ENCODE peak calls at places on chromosome 2, in nine cellular contexts. Q is activated CD8-positive, alpha-beta T cell treated with anti-CD3 and anti-CD28 coated beads for 36 hours; A is stimulated activated CD8-positive, alpha-beta memory T cell treated with anti-CD3 and anti-CD28 coated beads, Interleukin-2, amount 100 ng/mL, for 48 hours; J is mesendoderm; O is anterior cingulate cortex; Y is COR-L47; W is activated CD4-positive, alpha-beta T cell treated with anti-CD3 and anti-CD28 coated beads, Interleukin-2, amount 50 U/mL, for 1 hour; X is adrenal gland; H is H4. M is an unnamed sample.

GRCh38 chr2:73448856-73449255 is 63.2 kb downstream of the ALMS1 start:
- DNase-seq in Q (no peak), X (no peak), A (no peak), W (no peak), J (no peak), O (no peak), Y (no peak), H (no peak), M (no peak)

GRCh38 chr2:71479261-71479660 is 25.9 kb downstream of the DYSF start:
- DNase-seq in O (no peak), H (no peak), J (no peak), W (no peak), A (no peak), Q (no peak), X (no peak), Y (no peak), M (no peak)

GRCh38 chr2:216774180-216774579 is 78.8 kb upstream of the IGFBP5 start:
- DNase-seq in A (no peak), X (no peak), O (no peak), Q (no peak), J (no peak), W (no peak), Y (no peak), H (no peak), M (no peak)

GRCh38 chr2:70789304-70790078 is 952 bp downstream of the FIGLA start:
- DNase-seq in Y (peak), A (peak), X (peak), O (peak), J (peak), Q (peak), W (peak), H (peak), M (peak)

GRCh38 chr2:129673234-129673633 is 306.2 kb upstream of the RAB6C start:
- DNase-seq in X (no peak), J (no peak), A (no peak), W (no peak), Q (no peak), O (no peak), Y (no peak), H (no peak), M (no peak)

GRCh38 chr2:66440692-66441091 is 5.8 kb downstream of the MEIS1 start:
- DNase-seq in W (no peak), X (peak), O (no peak), A (no peak), Q (no peak), H (no peak), J (peak), Y (no peak), M (no peak)

GRCh38 chr2:230866704-230867561 is 2.2 kb downstream of the ITM2C start:
- DNase-seq in Y (peak), O (peak), A (no peak), X (no peak), W (peak), Q (peak), H (peak), J (no peak), M (peak)

GRCh38 chr2:43898134-43898957 is 59.6 kb downstream of the ABCG8 start:
- DNase-seq in H (no peak), O (no peak), A (no peak), X (no peak), Q (no peak), W (no peak), Y (peak), J (peak), M (peak)

GRCh38 chr2:232396683-232397082 is 10.0 kb upstream of the ALPG start:
- DNase-seq in J (no peak), Q (no peak), Y (no peak), O (no peak), X (no peak), A (no peak), W (no peak), H (no peak), M (no peak)

GRCh38 chr2:150781142-150781541 is 293.7 kb upstream of the RND3 start:
- DNase-seq in Y (no peak), H (peak), W (no peak), X (no peak), Q (no peak), A (no peak), J (no peak), O (no peak), M (no peak)

GRCh38 chr2:176158855-176159677 is 2.0 kb downstream of the HOXD3 start:
- DNase-seq in O (no peak), H (no peak), Q (no peak), A (no peak), Y (no peak), W (no peak), J (peak), X (no peak), M (no peak)

GRCh38 chr2:18924905-18925691 is 335.7 kb upstream of the NT5C1B start:
- DNase-seq in Y (no peak), Q (no peak), H (peak), X (no peak), A (no peak), J (peak), O (no peak), W (no peak), M (no peak)

M was measured in stomach.